ENCODE peak calls at places on chromosomes 4 and X, in nine cellular contexts. U, E, L, Z, S, V, A, C and T are unnamed samples. For H3K4me1, the result is how much of the 10 kb centered on the place peaks cover.

GRCh38 chr4:5224340-5224739 is 173.1 kb downstream of the STK32B start:
- DNase-seq in V (no peak), U (no peak), L (no peak), Z (no peak), E (no peak), C (no peak), S (no peak), A (no peak), T (no peak)

GRCh38 chrX:123917069-123917468 is 44.4 kb upstream of the STAG2 start:
- DNase-seq in C (no peak), A (no peak), S (no peak), E (no peak), Z (no peak), V (no peak), U (no peak), L (no peak), T (no peak)

GRCh38 chr4:13547563-13548041 is 3.3 kb upstream of the NKX3-2 start:
- DNase-seq in C (no peak), L (no peak), V (no peak), U (no peak), S (peak), Z (peak), E (no peak), A (no peak), T (no peak)

GRCh38 chr4:16083217-16084191 is at the start of gene PROM1:
- DNase-seq in C (peak), E (no peak), L (peak), A (no peak), S (peak), V (peak), Z (peak), U (peak), T (peak)

GRCh38 chrX:129726307-129727111 is 12.3 kb upstream of the XPNPEP2 start:
- DNase-seq in A (no peak), U (peak), L (peak), V (peak), Z (no peak), E (peak), C (peak), S (peak), T (peak)

GRCh38 chrX:114841051-114841450 is 176.4 kb downstream of the IL13RA2 start:
- DNase-seq in Z (no peak), L (no peak), S (no peak), C (no peak), A (no peak), U (no peak), E (no peak), V (no peak), T (no peak)

GRCh38 chr4:32768664-32769389 is 2048.7 kb downstream of the PCDH7 start:
- DNase-seq in C (no peak), V (no peak), L (no peak), U (no peak), E (no peak), A (no peak), Z (no peak), S (no peak), T (no peak)

GRCh38 chr4:184648220-184649025 is 824 bp downstream of the CASP3 start:
- DNase-seq in C (peak), U (peak), L (peak), E (peak), A (peak), Z (peak), V (no peak), S (peak), T (peak)

GRCh38 chr4:4856071-4857000 is 3.1 kb upstream of the MSX1 start:
- DNase-seq in L (no peak), Z (peak), S (no peak), E (no peak), A (no peak), V (no peak), C (peak), U (no peak), T (no peak)

GRCh38 chr4:120874792-120875774 is 47.4 kb downstream of the PRDM5 start:
- DNase-seq in U (no peak), C (no peak), Z (no peak), E (no peak), V (no peak), A (no peak), L (no peak), S (no peak), T (peak)

GRCh38 chr4:93018243-93018642 is 714.5 kb downstream of the GRID2 start:
- DNase-seq in C (no peak), A (no peak), U (no peak), S (no peak), E (no peak), Z (no peak), V (no peak), L (no peak), T (no peak)

GRCh38 chr4:147418206-147418605 is 62.7 kb upstream of the EDNRA start:
- DNase-seq in U (no peak), V (no peak), L (no peak), S (no peak), E (no peak), C (no peak), Z (no peak), A (no peak), T (no peak)

GRCh38 chrX:132493095-132493494 is 4.3 kb upstream of the MBNL3 start:
- DNase-seq in Z (no peak), E (no peak), C (no peak), L (no peak), A (no peak), V (no peak), U (no peak), S (no peak), T (no peak)

GRCh38 chr4:67853336-67853735 is 30.5 kb downstream of the TMPRSS11D start:
- DNase-seq in A (no peak), E (no peak), C (no peak), V (no peak), L (no peak), U (no peak), Z (no peak), S (peak), T (no peak)

GRCh38 chr4:156705291-156705690 is 266.3 kb downstream of the PDGFC start:
- DNase-seq in S (no peak), L (no peak), A (no peak), C (no peak), V (no peak), U (no peak), Z (no peak), E (peak), T (no peak)

GRCh38 chr4:23036503-23036902 is 343.8 kb downstream of the GBA3 start:
- DNase-seq in E (no peak), Z (no peak), S (no peak), V (no peak), U (no peak), C (no peak), L (no peak), A (no peak), T (no peak)

GRCh38 chr4:67634741-67635140 is 66.2 kb downstream of the UBA6 start:
- DNase-seq in V (no peak), U (no peak), C (no peak), A (no peak), L (no peak), S (no peak), Z (no peak), E (no peak), T (no peak)

GRCh38 chr4:148557793-148558192 is 115.6 kb upstream of the NR3C2 start:
- DNase-seq in S (no peak), Z (no peak), C (no peak), E (no peak), U (no peak), V (no peak), L (no peak), A (no peak), T (no peak)

GRCh38 chr4:112061418-112061817 is 83.8 kb upstream of the FAM241A start:
- DNase-seq in U (no peak), S (peak), E (no peak), V (no peak), L (no peak), C (no peak), Z (no peak), A (no peak), T (peak)

GRCh38 chrX:150238656-150239382 is 124.3 kb upstream of the MAMLD1 start:
- DNase-seq in C (no peak), V (no peak), L (no peak), S (no peak), U (no peak), E (no peak), Z (no peak), A (no peak), T (no peak)

GRCh38 chrX:12138366-12139313 is at the start of gene FRMPD4:
- DNase-seq in E (no peak), A (no peak), C (no peak), L (no peak), Z (peak), S (peak), V (no peak), U (no peak), T (peak)

GRCh38 chrX:130158311-130158710 is 7.3 kb downstream of the AIFM1 start:
- DNase-seq in S (no peak), L (no peak), V (no peak), A (no peak), C (no peak), Z (no peak), U (no peak), E (no peak), T (no peak)

GRCh38 chr4:113869743-113870375 is 108.3 kb upstream of the CAMK2D start:
- DNase-seq in S (no peak), V (peak), A (no peak), L (peak), U (no peak), E (peak), C (no peak), Z (no peak), T (no peak)

GRCh38 chrX:114181195-114181594 is 402.7 kb upstream of the HTR2C start:
- DNase-seq in Z (no peak), C (no peak), V (no peak), S (no peak), U (no peak), L (no peak), A (no peak), E (no peak), T (no peak)

GRCh38 chrX:40543661-40544328 is 37.0 kb upstream of the ATP6AP2 start:
- DNase-seq in S (peak), U (no peak), Z (no peak), V (peak), A (no peak), E (peak), L (no peak), C (peak), T (no peak)

GRCh38 chr4:8192748-8193738 is 6.0 kb upstream of the SH3TC1 start:
- DNase-seq in E (peak), Z (no peak), C (peak), S (no peak), L (peak), A (no peak), V (peak), U (peak), T (no peak)

GRCh38 chrX:139691493-139691842 is 16.5 kb downstream of the MCF2 start:
- DNase-seq in C (no peak), L (no peak), V (no peak), U (peak), Z (no peak), A (no peak), E (no peak), S (peak), T (peak)

GRCh38 chrX:65591206-65591605 is 56.6 kb upstream of the LAS1L start:
- DNase-seq in U (no peak), L (no peak), A (no peak), C (no peak), Z (no peak), E (no peak), S (no peak), V (no peak), T (no peak)

GRCh38 chrX:2320580-2321327 is 180.0 kb downstream of the DHRSX start:
- DNase-seq in A (no peak), S (peak), E (peak), C (no peak), V (no peak), L (peak), U (peak), Z (no peak), T (no peak)

GRCh38 chrX:6777211-6778002 is 242.5 kb upstream of the VCX3A start:
- DNase-seq in S (no peak), V (no peak), L (no peak), Z (no peak), U (no peak), C (no peak), A (no peak), E (no peak), T (no peak)

GRCh38 chr4:184747034-184747830 is 13.3 kb upstream of the CENPU start:
- DNase-seq in U (peak), V (no peak), A (no peak), E (no peak), S (no peak), C (no peak), L (peak), Z (no peak), T (peak)

GRCh38 chrX:102085706-102086105 is 39.8 kb upstream of the TCEAL2 start:
- DNase-seq in L (no peak), V (no peak), Z (no peak), E (no peak), S (no peak), C (no peak), U (no peak), A (no peak), T (no peak)

GRCh38 chr4:183637461-183637860 is 21.5 kb downstream of the RWDD4 start:
- DNase-seq in Z (no peak), V (no peak), L (no peak), U (no peak), S (no peak), C (no peak), E (peak), A (no peak), T (no peak)

GRCh38 chr4:54322817-54323417 is 93.8 kb downstream of the PDGFRA start:
- DNase-seq in S (peak), Z (no peak), U (peak), E (peak), L (peak), C (peak), V (peak), A (no peak), T (peak)

GRCh38 chrX:21799767-21800166 is 39.6 kb upstream of the MBTPS2 start:
- DNase-seq in S (no peak), U (no peak), C (no peak), V (no peak), Z (no peak), A (no peak), E (no peak), L (no peak), T (no peak)

GRCh38 chrX:136438192-136438591 is 49.6 kb upstream of the BRS3 start:
- DNase-seq in C (no peak), Z (no peak), E (no peak), L (no peak), U (no peak), V (no peak), S (no peak), A (no peak), T (no peak)

GRCh38 chr4:148495463-148495862 is 53.2 kb upstream of the NR3C2 start:
- DNase-seq in L (no peak), U (no peak), V (no peak), Z (no peak), S (no peak), A (no peak), E (no peak), C (no peak), T (no peak)

GRCh38 chr4:100288167-100288566 is 97.9 kb upstream of the DDIT4L start:
- DNase-seq in L (no peak), E (peak), C (no peak), Z (no peak), V (no peak), U (no peak), A (no peak), S (no peak), T (no peak)

GRCh38 chrX:18424482-18425198 is 768 bp upstream of the CDKL5 start:
- DNase-seq in S (peak), U (no peak), Z (no peak), V (no peak), E (peak), A (no peak), L (no peak), C (peak), T (peak)

GRCh38 chrX:45842916-45843315 is 642.2 kb upstream of the DIPK2B start:
- DNase-seq in C (no peak), U (no peak), Z (no peak), V (no peak), E (no peak), S (no peak), A (no peak), L (no peak), T (no peak)

GRCh38 chrX:45846328-45846727 is 645.7 kb upstream of the DIPK2B start:
- DNase-seq in S (no peak), U (no peak), A (no peak), E (no peak), V (no peak), C (no peak), Z (no peak), L (no peak), T (no peak)

GRCh38 chrX:45845142-45845541 is 644.5 kb upstream of the DIPK2B start:
- DNase-seq in S (no peak), V (no peak), E (no peak), Z (no peak), U (no peak), L (no peak), C (no peak), A (no peak), T (no peak)

GRCh38 chrX:45842207-45842900 is 641.7 kb upstream of the DIPK2B start:
- DNase-seq in L (no peak), A (no peak), C (no peak), S (no peak), E (no peak), V (no peak), Z (no peak), U (no peak), T (no peak)

DNA sequence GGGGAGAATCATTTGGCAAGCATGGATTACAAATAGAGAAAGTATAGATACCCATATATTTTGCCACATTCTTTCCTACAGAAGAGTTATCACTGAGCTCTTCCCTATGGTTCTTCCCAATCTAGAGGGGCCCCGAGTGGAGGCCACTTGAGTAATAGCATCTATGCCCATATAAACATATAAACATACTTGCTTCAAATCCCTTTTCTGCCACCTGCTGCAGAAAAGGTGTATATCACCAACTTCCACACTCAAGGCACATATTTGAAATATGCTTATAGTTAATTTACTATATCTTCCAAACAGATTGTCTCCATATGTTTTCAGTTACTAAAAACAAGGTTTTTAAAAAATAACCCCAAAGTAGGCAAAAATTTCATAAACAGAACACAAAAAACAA is 642.8 kb upstream of the DIPK2B start:
- DNase-seq in C (no peak), S (peak), E (peak), A (no peak), V (no peak), Z (no peak), U (no peak), L (no peak), T (no peak)
- TF ChIP-seq CTCF in C (no peak), S (no peak), E (peak), A (no peak), V (no peak), Z (peak), U (peak), L (no peak), T (no peak)

DNA sequence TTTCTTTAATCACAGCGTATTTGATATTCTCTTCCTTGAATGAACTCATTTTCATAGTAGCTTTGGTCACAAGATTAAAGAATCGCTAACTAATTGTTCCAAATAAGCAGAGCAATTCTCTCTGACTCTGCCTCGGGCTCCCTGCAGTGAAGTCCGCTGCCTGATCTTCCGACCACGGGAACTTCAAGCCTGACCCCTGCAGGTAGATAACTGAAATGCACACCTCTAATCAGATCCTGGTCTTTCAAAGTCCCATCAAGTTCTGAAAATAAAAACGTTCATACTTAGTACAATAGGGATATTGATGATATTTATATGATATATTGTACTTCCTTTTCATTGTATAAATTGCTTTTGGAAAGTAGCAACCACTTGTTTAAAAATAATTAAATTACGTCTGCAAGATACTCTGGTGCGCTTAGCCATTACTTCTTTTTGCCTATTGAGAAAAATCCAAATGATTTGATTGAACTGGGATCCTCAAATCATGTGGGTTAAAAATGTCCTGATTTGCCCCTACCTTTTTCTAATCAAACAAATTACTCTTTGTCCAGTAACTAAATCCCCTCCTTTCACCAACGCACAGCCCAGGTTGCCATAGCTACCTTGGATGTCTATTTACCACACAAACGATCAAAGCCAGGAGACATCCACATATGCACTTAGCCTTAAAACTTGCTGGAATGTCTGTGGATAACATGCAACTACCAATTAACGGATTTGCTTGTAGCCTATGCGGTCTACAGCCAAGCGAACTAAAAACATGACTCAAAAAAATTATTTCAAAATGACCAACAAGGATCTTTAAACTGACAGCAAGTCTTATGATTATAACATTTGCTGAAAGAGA is 4.2 kb downstream of the MID1 start:
- DNase-seq in U (no peak), C (peak), E (peak), Z (no peak), V (no peak), A (no peak), L (peak), S (peak), T (peak)
- H3K4me1 ChIP-seq in U (under half), C (under half), E (under half), Z (under half), V (half or more), A (under half), L (under half), S (under half), T (under half)

GRCh38 chrX:30280428-30280827 is 28.8 kb downstream of the NR0B1 start:
- DNase-seq in S (no peak), Z (no peak), L (no peak), E (no peak), V (no peak), A (no peak), C (no peak), U (no peak), T (no peak)

GRCh38 chrX:30270639-30271038 is 23.7 kb downstream of the MAGEB1 start:
- DNase-seq in L (no peak), Z (no peak), U (no peak), S (no peak), C (no peak), A (no peak), V (no peak), E (no peak), T (no peak)

GRCh38 chrX:30278365-30278764 is 30.8 kb downstream of the NR0B1 start:
- DNase-seq in L (no peak), U (no peak), Z (no peak), S (no peak), A (no peak), E (peak), C (no peak), V (no peak), T (no peak)

DNA sequence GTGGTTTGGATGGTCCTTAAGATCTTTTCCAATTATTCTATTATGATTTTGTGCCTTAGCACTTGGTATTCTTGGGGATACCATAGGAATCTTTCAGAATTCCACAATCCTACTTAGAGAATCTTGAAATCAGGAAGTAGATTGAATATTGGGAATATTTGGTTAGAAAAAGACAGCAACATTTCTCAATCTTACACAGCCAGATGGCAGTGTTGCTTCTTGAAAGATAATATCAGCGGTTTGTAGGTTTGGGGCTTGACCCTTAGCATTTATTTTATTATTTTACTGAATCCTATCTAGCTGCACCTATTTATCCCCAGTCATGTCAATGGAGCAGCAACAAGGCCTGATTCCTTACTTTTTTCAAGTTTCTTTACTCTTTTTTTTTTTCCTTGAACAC is 28.6 kb downstream of the MAGEB1 start:
- DNase-seq in S (peak), C (no peak), Z (no peak), E (peak), A (no peak), U (no peak), V (peak), L (no peak), T (no peak)
- TF ChIP-seq CTCF in S (peak), C (no peak), Z (no peak), E (peak), A (no peak), U (peak), V (no peak), L (no peak), T (peak)

DNA sequence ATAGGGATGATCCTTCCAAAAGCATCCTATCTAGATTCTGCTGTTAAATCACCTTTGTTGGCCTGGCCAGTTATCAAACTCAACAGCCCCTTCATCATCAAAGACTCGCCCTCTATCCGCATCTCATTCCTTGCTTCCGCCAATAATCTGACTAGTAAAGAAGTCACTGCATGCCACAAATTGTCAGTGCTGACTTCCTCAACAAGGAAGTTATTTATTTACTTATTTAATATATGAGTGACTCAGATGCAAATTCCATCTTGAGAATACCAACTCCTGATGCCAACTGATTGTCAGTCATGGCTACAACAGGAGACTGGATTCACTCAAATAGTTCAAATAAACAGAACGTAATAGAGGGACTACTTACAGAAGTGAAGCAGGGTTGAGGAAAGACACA is 283.8 kb downstream of the TRIML1 start:
- DNase-seq in V (no peak), E (no peak), L (no peak), A (no peak), U (no peak), S (no peak), Z (no peak), C (no peak), T (no peak)
- H3K4me1 ChIP-seq in V (under half), E (under half), L (under half), A (under half), U (under half), S (under half), Z (under half), C (under half), T (under half)